ENCODE peak calls at places on chromosome 14, in nine cellular contexts. W is psoas muscle; Z is CMK; R is NCI-H1436; L is EL; G is foreskin fibroblast; O is M059J; V is stimulated activated CD4-positive, alpha-beta T cell treated with anti-CD3 and anti-CD28 coated beads, Interleukin-1b, Interleukin-23, amount 100 ng/mL, for 4 hours; T is RKO. X is an unnamed sample.

GRCh38 chr14:55241673-55242072 is 29.5 kb upstream of the FBXO34 start:
- DNase-seq in W (no peak), Z (no peak), R (no peak), L (no peak), G (no peak), O (no peak), V (no peak), T (no peak), X (no peak)

GRCh38 chr14:61973981-61974380 is 211.8 kb downstream of the SNAPC1 start:
- DNase-seq in W (no peak), Z (no peak), R (no peak), L (peak), G (peak), O (peak), V (no peak), T (no peak), X (peak)

GRCh38 chr14:36713960-36714703 is 52.5 kb downstream of the PAX9 start:
- DNase-seq in W (no peak), Z (no peak), R (no peak), L (no peak), G (no peak), O (no peak), V (no peak), T (no peak), X (no peak)

GRCh38 chr14:68611611-68612010 is 181.3 kb downstream of the ZFP36L1 start:
- DNase-seq in W (no peak), Z (no peak), R (no peak), L (no peak), G (no peak), O (no peak), V (no peak), T (no peak), X (no peak)

GRCh38 chr14:71556730-71557129 is 375.5 kb upstream of the RGS6 start:
- DNase-seq in W (no peak), Z (no peak), R (no peak), L (no peak), G (no peak), O (no peak), V (no peak), T (no peak), X (no peak)

GRCh38 chr14:71062581-71063303 is 155.5 kb downstream of the PCNX1 start:
- DNase-seq in W (no peak), Z (no peak), R (no peak), L (no peak), G (no peak), O (no peak), V (no peak), T (peak), X (peak)

GRCh38 chr14:69056389-69056788 is 77.3 kb upstream of the ACTN1 start:
- DNase-seq in W (no peak), Z (no peak), R (peak), L (no peak), G (no peak), O (no peak), V (no peak), T (no peak), X (no peak)

GRCh38 chr14:27608377-27608776 is 1010.5 kb upstream of the NOVA1 start:
- DNase-seq in W (no peak), Z (no peak), R (no peak), L (no peak), G (no peak), O (no peak), V (no peak), T (no peak), X (no peak)

GRCh38 chr14:98325761-98326160 is 946.2 kb downstream of the BCL11B start:
- DNase-seq in W (no peak), Z (no peak), R (no peak), L (no peak), G (no peak), O (no peak), V (no peak), T (no peak), X (no peak)

GRCh38 chr14:82420874-82421273 is 887.2 kb upstream of the SEL1L start:
- DNase-seq in W (no peak), Z (no peak), R (no peak), L (no peak), G (no peak), O (no peak), V (no peak), T (no peak), X (no peak)

GRCh38 chr14:49774111-49774510 is 6.2 kb downstream of the KLHDC2 start:
- DNase-seq in W (no peak), Z (no peak), R (no peak), L (no peak), G (no peak), O (no peak), V (no peak), T (no peak), X (no peak)

GRCh38 chr14:106872619-106873446 is 1346.5 kb downstream of the TMEM121 start:
- DNase-seq in W (peak), Z (no peak), R (peak), L (peak), G (no peak), O (peak), V (peak), T (peak), X (peak)